ENCODE peak calls at places on chromosomes 6 and 20, in four cellular contexts. A, M, K and Q are unnamed samples. For H3K4me1, the result is how much of the 10 kb centered on the place peaks cover.

GRCh38 chr6:126118934-126119333 is 132.6 kb downstream of the TRMT11 start:
- DNase-seq in A (no peak), M (peak), K (no peak), Q (no peak)

GRCh38 chr20:17023811-17024210 is 203.0 kb upstream of the PCSK2 start:
- DNase-seq in A (no peak), M (no peak), K (no peak), Q (no peak)

GRCh38 chr20:31547017-31547675 is 32.9 kb downstream of the HM13 start:
- DNase-seq in A (peak), M (peak), K (peak), Q (peak)

GRCh38 chr6:170039156-170040114 is 251.4 kb downstream of the DLL1 start:
- DNase-seq in A (no peak), M (no peak), K (peak), Q (no peak)

GRCh38 chr20:16423311-16424212 is 149.7 kb downstream of the KIF16B start:
- DNase-seq in A (no peak), M (no peak), K (no peak), Q (no peak)

GRCh38 chr6:111971866-111972532 is 81.9 kb upstream of the CCN6 start:
- DNase-seq in A (no peak), M (no peak), K (no peak), Q (no peak)

GRCh38 chr20:32201296-32201976 is 6.1 kb downstream of the PLAGL2 start:
- DNase-seq in A (no peak), M (no peak), K (no peak), Q (no peak)

GRCh38 chr20:45456632-45457031 is 12.9 kb upstream of the WFDC2 start:
- DNase-seq in A (peak), M (peak), K (no peak), Q (no peak)

GRCh38 chr6:130382872-130383490 is 17.2 kb downstream of the TMEM200A start:
- DNase-seq in A (no peak), M (no peak), K (no peak), Q (no peak)

GRCh38 chr6:5115168-5115567 is 30.0 kb downstream of the PPP1R3G start:
- DNase-seq in A (no peak), M (no peak), K (no peak), Q (no peak)

GRCh38 chr20:38270869-38271608 is 10.5 kb upstream of the KIAA1755 start:
- DNase-seq in A (no peak), M (peak), K (peak), Q (no peak)

GRCh38 chr20:23446505-23446904 is 6.2 kb downstream of the CST11 start:
- DNase-seq in A (peak), M (peak), K (no peak), Q (no peak)

GRCh38 chr6:71454083-71454482 is 165.5 kb downstream of the OGFRL1 start:
- DNase-seq in A (no peak), M (no peak), K (no peak), Q (no peak)

GRCh38 chr6:140319209-140319608 is 944.8 kb upstream of the CITED2 start:
- DNase-seq in A (no peak), M (peak), K (no peak), Q (no peak)

GRCh38 chr6:150537481-150537880 is 62.2 kb upstream of the PLEKHG1 start:
- DNase-seq in A (no peak), M (no peak), K (no peak), Q (no peak)

GRCh38 chr20:50245561-50246366 is 55.1 kb downstream of the CEBPB start:
- DNase-seq in A (no peak), M (peak), K (no peak), Q (no peak)

GRCh38 chr20:47501483-47502270 is at the start of gene NCOA3:
- DNase-seq in A (peak), M (peak), K (peak), Q (peak)

GRCh38 chr6:11851405-11851804 is 72.8 kb upstream of the ADTRP start:
- DNase-seq in A (no peak), M (peak), K (no peak), Q (no peak)

GRCh38 chr6:134379086-134379485 is 61.2 kb upstream of the SGK1 start:
- DNase-seq in A (peak), M (peak), K (no peak), Q (no peak)

GRCh38 chr6:41608443-41609151 is 29.7 kb upstream of the MDFI start:
- DNase-seq in A (no peak), M (no peak), K (peak), Q (no peak)

GRCh38 chr20:13220194-13220856 is 749 bp upstream of the ISM1 start:
- DNase-seq in A (peak), M (no peak), K (peak), Q (peak)

GRCh38 chr6:36679043-36679821 is 718 bp downstream of the CDKN1A start:
- DNase-seq in A (peak), M (peak), K (peak), Q (no peak)

GRCh38 chr20:37600486-37600885 is 72.8 kb upstream of the BLCAP start:
- DNase-seq in A (no peak), M (no peak), K (no peak), Q (no peak)

GRCh38 chr20:5696011-5696559 is 54.1 kb upstream of the SHLD1 start:
- DNase-seq in A (peak), M (peak), K (peak), Q (no peak)

GRCh38 chr6:5084787-5085637 is at the start of gene PPP1R3G:
- DNase-seq in A (no peak), M (peak), K (peak), Q (no peak)

GRCh38 chr20:3168079-3168828 is 5.1 kb downstream of the LZTS3 start:
- DNase-seq in A (peak), M (no peak), K (peak), Q (no peak)

GRCh38 chr6:63844287-63844686 is 208.7 kb downstream of the PHF3 start:
- DNase-seq in A (no peak), M (no peak), K (no peak), Q (no peak)

GRCh38 chr6:34275128-34275804 is 26.5 kb upstream of the SMIM29 start:
- DNase-seq in A (no peak), M (no peak), K (no peak), Q (no peak)

GRCh38 chr20:24917056-24917455 is 32.0 kb upstream of the CST7 start:
- DNase-seq in A (no peak), M (no peak), K (no peak), Q (no peak)

GRCh38 chr20:43559588-43559987 is 761 bp downstream of the SGK2 start:
- DNase-seq in A (peak), M (no peak), K (no peak), Q (no peak)

GRCh38 chr6:109081516-109081915 is 13.1 kb downstream of the SESN1 start:
- DNase-seq in A (no peak), M (no peak), K (no peak), Q (no peak)

GRCh38 chr6:29739136-29739881 is 16.1 kb downstream of the HLA-F start:
- DNase-seq in A (no peak), M (no peak), K (no peak), Q (no peak)

GRCh38 chr20:41095110-41095969 is 42.0 kb upstream of the PLCG1 start:
- DNase-seq in A (peak), M (peak), K (no peak), Q (peak)

GRCh38 chr20:41087777-41088176 is 49.6 kb upstream of the PLCG1 start:
- DNase-seq in A (no peak), M (no peak), K (no peak), Q (no peak)

GRCh38 chr20:41094656-41095055 is 42.7 kb upstream of the PLCG1 start:
- DNase-seq in A (no peak), M (no peak), K (no peak), Q (no peak)

GRCh38 chr20:41089555-41089954 is 47.8 kb upstream of the PLCG1 start:
- DNase-seq in A (no peak), M (peak), K (no peak), Q (no peak)

DNA sequence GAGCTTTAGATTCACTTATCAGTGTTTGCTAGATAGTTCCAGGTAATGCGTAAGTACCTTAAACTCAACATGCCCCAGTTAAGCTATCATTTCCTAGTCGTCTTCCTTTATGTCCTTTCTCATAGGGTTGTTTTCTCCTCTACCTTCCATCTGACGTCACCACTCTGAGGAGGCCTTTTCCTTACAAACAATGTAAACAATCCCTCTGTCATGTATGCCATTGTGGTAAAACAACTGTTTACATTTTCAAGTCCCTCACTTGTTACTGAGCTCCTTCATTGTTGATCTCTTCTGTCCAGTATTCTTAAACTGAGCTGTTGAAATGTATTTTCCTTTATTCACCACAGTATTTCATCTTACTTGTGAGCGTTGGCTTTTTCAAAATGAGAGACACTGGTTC is 45.4 kb upstream of the PLCG1 start:
- DNase-seq in A (no peak), M (no peak), K (no peak), Q (no peak)
- H3K27ac ChIP-seq in A (no peak), M (no peak), K (no peak), Q (no peak)

GRCh38 chr6:144657691-144658090 is 372.6 kb downstream of the UTRN start:
- DNase-seq in A (no peak), M (no peak), K (no peak), Q (no peak)
- H3K4me1 ChIP-seq in A (half or more), M (under half), K (under half), Q (under half)

GRCh38 chr20:4229415-4229814 is 214.1 kb upstream of the RNF24 start:
- DNase-seq in A (no peak), M (no peak), K (no peak), Q (no peak)
- H3K27ac ChIP-seq in A (no peak), M (no peak), K (no peak), Q (no peak)

GRCh38 chr6:19691465-19692167 is 145.6 kb upstream of the ID4 start:
- DNase-seq in A (no peak), M (no peak), K (peak), Q (no peak)

GRCh38 chr6:19697744-19698290 is 139.4 kb upstream of the ID4 start:
- DNase-seq in A (no peak), M (peak), K (no peak), Q (no peak)

GRCh38 chr6:19692506-19693298 is 144.5 kb upstream of the ID4 start:
- DNase-seq in A (no peak), M (no peak), K (no peak), Q (no peak)

GRCh38 chr6:19690676-19691075 is 146.5 kb upstream of the ID4 start:
- DNase-seq in A (no peak), M (no peak), K (no peak), Q (no peak)

GRCh38 chr6:19694697-19695096 is 142.5 kb upstream of the ID4 start:
- DNase-seq in A (no peak), M (no peak), K (no peak), Q (no peak)
- H3K4me1 ChIP-seq in A (under half), M (under half), K (under half), Q (under half)

GRCh38 chr20:63681609-63682142 is 14.8 kb upstream of the TNFRSF6B start:
- DNase-seq in A (no peak), M (no peak), K (no peak), Q (no peak)
- H3K27ac ChIP-seq in A (peak), M (peak), K (peak), Q (no peak)

GRCh38 chr6:3804981-3805380 is 44.2 kb upstream of the FAM50B start:
- DNase-seq in A (no peak), M (peak), K (no peak), Q (no peak)
- H3K4me1 ChIP-seq in A (under half), M (under half), K (under half), Q (under half)